ENCODE peak calls at places on chromosomes 16 and 17, in four cellular contexts. One of them, this sample, is unnamed.

GRCh38 chr17:73613947-73614655 is 30.1 kb downstream of the SDK2 start:
- DNase-seq in IMR-90: no peak
- DNase-seq in endothelial cell of umbilical vein: no peak
- DNase-seq in heart left ventricle: no peak
- DNase-seq in this sample: no peak

GRCh38 chr16:63361032-63361624 is 1324.9 kb upstream of the CDH8 start:
- DNase-seq in IMR-90: peak; percentile 66
- DNase-seq in endothelial cell of umbilical vein: peak; percentile 56
- DNase-seq in heart left ventricle: no peak
- DNase-seq in this sample: peak; percentile 11

GRCh38 chr16:27174798-27175197 is 28.5 kb upstream of the KDM8 start:
- DNase-seq in IMR-90: peak; percentile 53
- DNase-seq in endothelial cell of umbilical vein: no peak
- DNase-seq in heart left ventricle: no peak
- DNase-seq in this sample: no peak

GRCh38 chr17:75109407-75110236 is at the start of gene ARMC7:
- DNase-seq in IMR-90: peak; percentile 77
- DNase-seq in endothelial cell of umbilical vein: peak; percentile 81
- DNase-seq in heart left ventricle: peak; percentile 90
- DNase-seq in this sample: peak; percentile 98

GRCh38 chr16:67719778-67720144 is 645 bp upstream of the GFOD2 start:
- DNase-seq in IMR-90: peak; percentile 63
- DNase-seq in endothelial cell of umbilical vein: no peak
- DNase-seq in heart left ventricle: peak; percentile 45
- DNase-seq in this sample: peak; percentile 50

GRCh38 chr17:35244345-35245195 is 1.7 kb downstream of the SLFN5 start:
- DNase-seq in IMR-90: peak; percentile 81
- DNase-seq in endothelial cell of umbilical vein: peak; percentile 70
- DNase-seq in heart left ventricle: peak; percentile 59
- DNase-seq in this sample: peak; percentile 23

GRCh38 chr16:79247386-79247785 is 353.2 kb downstream of the MAF start:
- DNase-seq in IMR-90: no peak
- DNase-seq in endothelial cell of umbilical vein: no peak
- DNase-seq in heart left ventricle: no peak
- DNase-seq in this sample: no peak

GRCh38 chr16:69763557-69763942 is 1.4 kb downstream of the WWP2 start:
- DNase-seq in IMR-90: no peak
- DNase-seq in endothelial cell of umbilical vein: peak; percentile 45
- DNase-seq in heart left ventricle: no peak
- DNase-seq in this sample: no peak

GRCh38 chr17:19254651-19255050 is 17.5 kb downstream of the EPN2 start:
- DNase-seq in IMR-90: no peak
- DNase-seq in endothelial cell of umbilical vein: peak; percentile 66
- DNase-seq in heart left ventricle: no peak
- DNase-seq in this sample: no peak

GRCh38 chr17:56948491-56948890 is 12.4 kb downstream of the COIL start:
- DNase-seq in IMR-90: peak; percentile 28
- DNase-seq in endothelial cell of umbilical vein: no peak
- DNase-seq in heart left ventricle: no peak
- DNase-seq in this sample: no peak

GRCh38 chr16:87431926-87432325 is 39.8 kb downstream of the MAP1LC3B start:
- DNase-seq in IMR-90: peak; percentile 94
- DNase-seq in endothelial cell of umbilical vein: no peak
- DNase-seq in heart left ventricle: no peak
- DNase-seq in this sample: peak; percentile 64

GRCh38 chr16:67542464-67542863 is 13.8 kb downstream of the RIPOR1 start:
- DNase-seq in IMR-90: peak; percentile 66
- DNase-seq in endothelial cell of umbilical vein: peak; percentile 80
- DNase-seq in heart left ventricle: no peak
- DNase-seq in this sample: peak; percentile 78

GRCh38 chr16:82043680-82044584 is 8.9 kb downstream of the HSD17B2 start:
- DNase-seq in IMR-90: peak; percentile 75
- DNase-seq in endothelial cell of umbilical vein: no peak
- DNase-seq in heart left ventricle: no peak
- DNase-seq in this sample: peak; percentile 15

GRCh38 chr16:56234737-56235136 is 43.4 kb downstream of the GNAO1 start:
- DNase-seq in IMR-90: no peak
- DNase-seq in endothelial cell of umbilical vein: no peak
- DNase-seq in heart left ventricle: no peak
- DNase-seq in this sample: no peak

GRCh38 chr17:34424814-34425490 is 61.9 kb upstream of the CCL1 start:
- DNase-seq in IMR-90: no peak
- DNase-seq in endothelial cell of umbilical vein: no peak
- DNase-seq in heart left ventricle: no peak
- DNase-seq in this sample: no peak

GRCh38 chr16:89920723-89921122 is 2.1 kb downstream of the MC1R start:
- DNase-seq in IMR-90: peak; percentile 47
- DNase-seq in endothelial cell of umbilical vein: no peak
- DNase-seq in heart left ventricle: no peak
- DNase-seq in this sample: no peak

GRCh38 chr17:67974186-67974585 is 22.1 kb downstream of the C17orf58 start:
- DNase-seq in IMR-90: no peak
- DNase-seq in endothelial cell of umbilical vein: peak; percentile 82
- DNase-seq in heart left ventricle: no peak
- DNase-seq in this sample: no peak

GRCh38 chr16:48479955-48480354 is 94.7 kb upstream of the SIAH1 start:
- DNase-seq in IMR-90: peak; percentile 55
- DNase-seq in endothelial cell of umbilical vein: no peak
- DNase-seq in heart left ventricle: no peak
- DNase-seq in this sample: no peak

GRCh38 chr16:14278749-14279148 is 207.6 kb downstream of the MRTFB start:
- DNase-seq in IMR-90: no peak
- DNase-seq in endothelial cell of umbilical vein: no peak
- DNase-seq in heart left ventricle: no peak
- DNase-seq in this sample: no peak

GRCh38 chr17:31130286-31131224 is 35.8 kb downstream of the NF1 start:
- DNase-seq in IMR-90: no peak
- DNase-seq in endothelial cell of umbilical vein: no peak
- DNase-seq in heart left ventricle: peak; percentile 70
- DNase-seq in this sample: no peak

GRCh38 chr17:74325743-74326379 is at the start of gene KIF19:
- DNase-seq in IMR-90: no peak
- DNase-seq in endothelial cell of umbilical vein: no peak
- DNase-seq in heart left ventricle: peak; percentile 48
- DNase-seq in this sample: no peak

GRCh38 chr16:84278968-84279367 is 15.7 kb upstream of the WFDC1 start:
- DNase-seq in IMR-90: no peak
- DNase-seq in endothelial cell of umbilical vein: no peak
- DNase-seq in heart left ventricle: no peak
- DNase-seq in this sample: no peak

GRCh38 chr16:29014561-29015029 is 29.7 kb downstream of the LAT start:
- DNase-seq in IMR-90: no peak
- DNase-seq in endothelial cell of umbilical vein: no peak
- DNase-seq in heart left ventricle: no peak
- DNase-seq in this sample: no peak

GRCh38 chr17:49456172-49456965 is 38.7 kb upstream of the NGFR start:
- DNase-seq in IMR-90: peak; percentile 89
- DNase-seq in endothelial cell of umbilical vein: no peak
- DNase-seq in heart left ventricle: no peak
- DNase-seq in this sample: peak; percentile 76

GRCh38 chr16:24553983-24554382 is 14.6 kb downstream of the RBBP6 start:
- DNase-seq in IMR-90: peak; percentile 73
- DNase-seq in endothelial cell of umbilical vein: no peak
- DNase-seq in heart left ventricle: no peak
- DNase-seq in this sample: no peak

GRCh38 chr17:4485676-4486646 is 12.7 kb upstream of the SPNS2 start:
- DNase-seq in IMR-90: no peak
- DNase-seq in endothelial cell of umbilical vein: no peak
- DNase-seq in heart left ventricle: no peak
- DNase-seq in this sample: no peak

GRCh38 chr17:4480929-4481898 is 17.5 kb upstream of the SPNS2 start:
- DNase-seq in IMR-90: no peak
- DNase-seq in endothelial cell of umbilical vein: no peak
- DNase-seq in heart left ventricle: no peak
- DNase-seq in this sample: no peak

GRCh38 chr17:4482338-4483011 is 16.2 kb upstream of the SPNS2 start:
- DNase-seq in IMR-90: no peak
- DNase-seq in endothelial cell of umbilical vein: no peak
- DNase-seq in heart left ventricle: no peak
- DNase-seq in this sample: no peak

GRCh38 chr17:4479982-4480751 is 18.5 kb upstream of the SPNS2 start:
- DNase-seq in IMR-90: no peak
- DNase-seq in endothelial cell of umbilical vein: no peak
- DNase-seq in heart left ventricle: no peak
- DNase-seq in this sample: no peak

DNA sequence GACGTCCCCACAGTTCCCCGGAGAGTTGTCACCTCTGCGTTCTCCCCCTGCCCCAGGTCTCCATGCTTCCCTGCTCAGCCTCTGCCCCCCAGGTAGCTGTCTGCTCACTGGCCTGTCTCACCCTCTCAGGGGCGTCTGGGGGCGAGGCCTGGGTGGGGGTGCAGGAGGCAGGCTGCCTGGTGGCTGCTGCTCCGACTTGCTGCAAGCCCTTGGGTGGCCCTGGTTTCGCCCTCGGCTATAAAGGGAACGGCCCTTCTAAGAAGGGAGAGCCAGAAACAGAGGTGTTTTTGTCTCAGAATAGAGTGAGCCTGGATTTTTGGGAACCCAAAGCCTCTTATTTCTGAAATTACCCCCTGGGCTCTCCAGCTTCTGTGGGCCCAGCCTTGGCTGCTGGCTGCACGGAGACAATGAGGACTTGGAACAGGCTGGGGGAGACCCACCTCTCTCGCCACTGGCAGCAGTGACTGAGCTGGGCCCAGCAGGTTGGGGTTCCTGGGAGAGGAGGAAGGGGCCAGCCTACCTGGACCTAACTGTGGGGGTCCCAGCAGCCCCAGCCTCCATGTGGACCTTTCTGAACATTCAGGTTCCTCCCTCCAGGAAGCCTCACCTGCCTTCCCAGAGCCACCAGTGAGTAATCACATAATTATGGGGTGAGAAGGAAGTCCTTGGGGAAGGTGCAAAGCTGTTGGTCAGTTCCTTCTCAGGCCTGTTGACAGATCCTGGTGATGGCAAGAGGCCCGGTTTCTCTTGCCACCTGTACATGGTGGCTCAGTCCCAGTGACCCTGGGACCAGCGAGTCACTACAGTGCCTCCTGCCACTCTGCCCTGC is 15.5 kb upstream of the SPNS2 start:
- DNase-seq in IMR-90: no peak
- DNase-seq in endothelial cell of umbilical vein: no peak
- DNase-seq in heart left ventricle: no peak
- DNase-seq in this sample: peak; percentile 81
- TF ChIP-seq POLR2A in IMR-90: no peak
- TF ChIP-seq POLR2A in endothelial cell of umbilical vein: no peak
- TF ChIP-seq POLR2A in heart left ventricle: no peak
- TF ChIP-seq POLR2A in this sample: no peak

GRCh38 chr17:40550608-40551007 is 14.7 kb downstream of the CCR7 start:
- DNase-seq in IMR-90: peak; percentile 74
- DNase-seq in endothelial cell of umbilical vein: no peak
- DNase-seq in heart left ventricle: no peak
- DNase-seq in this sample: no peak

GRCh38 chr17:40547079-40547784 is 18.0 kb downstream of the CCR7 start:
- DNase-seq in IMR-90: no peak
- DNase-seq in endothelial cell of umbilical vein: no peak
- DNase-seq in heart left ventricle: no peak
- DNase-seq in this sample: no peak

GRCh38 chr17:40547785-40548478 is 17.3 kb downstream of the CCR7 start:
- DNase-seq in IMR-90: no peak
- DNase-seq in endothelial cell of umbilical vein: no peak
- DNase-seq in heart left ventricle: no peak
- DNase-seq in this sample: no peak

GRCh38 chr17:40548491-40548981 is 16.7 kb downstream of the CCR7 start:
- DNase-seq in IMR-90: no peak
- DNase-seq in endothelial cell of umbilical vein: no peak
- DNase-seq in heart left ventricle: no peak
- DNase-seq in this sample: no peak

GRCh38 chr17:40548982-40549680 is 16.1 kb downstream of the CCR7 start:
- DNase-seq in IMR-90: peak; percentile 98
- DNase-seq in endothelial cell of umbilical vein: peak; percentile 87
- DNase-seq in heart left ventricle: no peak
- DNase-seq in this sample: no peak
- TF ChIP-seq POLR2A in IMR-90: peak; percentile 22
- TF ChIP-seq POLR2A in endothelial cell of umbilical vein: no peak
- TF ChIP-seq POLR2A in heart left ventricle: no peak
- TF ChIP-seq POLR2A in this sample: no peak

GRCh38 chr16:11250091-11250785 is 5.8 kb downstream of the SOCS1 start:
- DNase-seq in IMR-90: peak; percentile 78
- DNase-seq in endothelial cell of umbilical vein: no peak
- DNase-seq in heart left ventricle: no peak
- DNase-seq in this sample: no peak
- TF ChIP-seq POLR2A in IMR-90: no peak
- TF ChIP-seq POLR2A in endothelial cell of umbilical vein: no peak
- TF ChIP-seq POLR2A in heart left ventricle: no peak
- TF ChIP-seq POLR2A in this sample: no peak

GRCh38 chr17:28545787-28546415 is 6.5 kb downstream of the UNC119 start:
- DNase-seq in IMR-90: no peak
- DNase-seq in endothelial cell of umbilical vein: no peak
- DNase-seq in heart left ventricle: no peak
- DNase-seq in this sample: peak; percentile 47
- TF ChIP-seq POLR2A in IMR-90: no peak
- TF ChIP-seq POLR2A in endothelial cell of umbilical vein: no peak
- TF ChIP-seq POLR2A in heart left ventricle: no peak
- TF ChIP-seq POLR2A in this sample: no peak

GRCh38 chr17:42554250-42555121 is 1.8 kb downstream of the HSD17B1 start:
- DNase-seq in IMR-90: peak; percentile 76
- DNase-seq in endothelial cell of umbilical vein: peak; percentile 89
- DNase-seq in heart left ventricle: peak; percentile 92
- DNase-seq in this sample: peak; percentile 79
- TF ChIP-seq POLR2A in IMR-90: no peak
- TF ChIP-seq POLR2A in endothelial cell of umbilical vein: peak; percentile 86
- TF ChIP-seq POLR2A in heart left ventricle: peak; percentile 82
- TF ChIP-seq POLR2A in this sample: peak; percentile 87

DNA sequence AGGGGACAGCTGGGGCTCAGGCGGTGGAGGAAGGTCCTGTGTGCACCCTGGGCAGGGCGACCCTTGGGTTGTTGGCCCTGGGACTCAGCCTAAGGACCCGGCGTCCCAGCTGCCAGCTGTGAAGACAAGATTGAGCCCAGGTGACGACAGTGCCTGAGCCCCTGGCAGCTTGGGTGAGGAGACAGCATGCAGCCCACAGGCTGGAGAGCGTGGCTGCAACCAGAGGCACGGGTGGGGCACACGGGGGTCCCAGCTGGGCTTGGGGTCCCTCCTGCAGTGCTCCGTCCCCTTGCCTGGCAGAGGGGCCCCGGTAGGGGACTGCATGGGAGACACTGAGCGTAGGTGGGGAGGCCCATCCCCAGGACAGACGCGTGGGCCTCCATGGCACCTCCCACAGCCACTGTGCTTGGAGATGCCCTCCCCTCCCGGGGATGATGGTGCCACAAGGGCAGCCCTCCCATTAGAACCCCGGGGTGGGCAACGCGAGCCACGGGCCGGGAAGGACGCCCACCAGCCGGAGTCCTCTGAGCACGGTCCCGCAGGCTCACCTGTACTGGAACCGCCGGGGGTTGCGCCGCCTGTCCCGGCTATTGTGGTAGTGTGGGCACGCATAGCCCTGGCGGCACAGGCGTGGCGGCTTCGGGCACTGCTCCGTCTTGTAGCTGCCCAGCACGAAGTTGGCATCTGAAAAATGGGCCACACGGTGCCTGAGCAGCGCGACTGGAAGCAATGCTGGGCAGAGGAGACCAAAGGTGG is 15.5 kb downstream of the UNKL start:
- DNase-seq in IMR-90: no peak
- DNase-seq in endothelial cell of umbilical vein: no peak
- DNase-seq in heart left ventricle: no peak
- DNase-seq in this sample: no peak
- TF ChIP-seq POLR2A in IMR-90: no peak
- TF ChIP-seq POLR2A in endothelial cell of umbilical vein: no peak
- TF ChIP-seq POLR2A in heart left ventricle: no peak
- TF ChIP-seq POLR2A in this sample: no peak